ENCODE peak calls at places on chromosomes 2 and 18, in four cellular contexts. K is MM.1S, U is PC-9, B is GM23248. W is an unnamed sample.

GRCh38 chr2:233982421-233983121 is 65.4 kb downstream of the TRPM8 start:
- DNase-seq in K (no peak), U (peak; percentile 85), B (peak; percentile 94), W (peak; percentile 85)

GRCh38 chr2:172216348-172216933 is 113.7 kb upstream of the DLX2 start:
- DNase-seq in K (no peak), U (no peak), B (no peak), W (no peak)

GRCh38 chr2:152594022-152594712 is 123.1 kb downstream of the PRPF40A start:
- DNase-seq in K (no peak), U (no peak), B (peak; percentile 51), W (no peak)

GRCh38 chr2:139411236-139411635 is 631.0 kb upstream of the NXPH2 start:
- DNase-seq in K (no peak), U (no peak), B (no peak), W (no peak)

GRCh38 chr2:101152195-101153076 is 1.3 kb upstream of the TBC1D8 start:
- DNase-seq in K (peak; percentile 83), U (peak; percentile 46), B (peak; percentile 61), W (peak; percentile 60)

GRCh38 chr18:470661-471501 is 29.6 kb downstream of the COLEC12 start:
- DNase-seq in K (no peak), U (no peak), B (peak; percentile 84), W (peak; percentile 38)

GRCh38 chr2:99715956-99716355 is 226.1 kb upstream of the REV1 start:
- DNase-seq in K (no peak), U (no peak), B (no peak), W (no peak)

GRCh38 chr18:63016270-63016669 is 300.9 kb downstream of the PHLPP1 start:
- DNase-seq in K (peak; percentile 56), U (peak; percentile 43), B (peak; percentile 82), W (peak; percentile 67)

GRCh38 chr2:141496805-141497204 is 634.0 kb downstream of the LRP1B start:
- DNase-seq in K (no peak), U (no peak), B (peak; percentile 10), W (no peak)

GRCh38 chr2:134177351-134177931 is 76.4 kb upstream of the MGAT5 start:
- DNase-seq in K (no peak), U (no peak), B (peak; percentile 17), W (no peak)

GRCh38 chr18:68436485-68436884 is 278.4 kb downstream of the TMX3 start:
- DNase-seq in K (no peak), U (no peak), B (peak; percentile 82), W (peak; percentile 65)

GRCh38 chr18:60910534-60910933 is 422.7 kb upstream of the CDH20 start:
- DNase-seq in K (no peak), U (no peak), B (peak; percentile 15), W (no peak)

GRCh38 chr2:191979221-191979730 is 132.4 kb upstream of the CAVIN2 start:
- DNase-seq in K (no peak), U (no peak), B (no peak), W (peak; percentile 13)

GRCh38 chr18:26159353-26159752 is 25.7 kb downstream of the PSMA8 start:
- DNase-seq in K (peak; percentile 28), U (no peak), B (peak; percentile 12), W (peak; percentile 19)

GRCh38 chr18:48724939-48725338 is 186.1 kb downstream of the CTIF start:
- DNase-seq in K (no peak), U (no peak), B (no peak), W (no peak)

GRCh38 chr2:62597323-62597722 is 91.3 kb upstream of the TMEM17 start:
- DNase-seq in K (no peak), U (no peak), B (peak; percentile 69), W (no peak)

GRCh38 chr2:239193925-239194687 is 206.7 kb downstream of the HDAC4 start:
- DNase-seq in K (no peak), U (no peak), B (peak; percentile 18), W (no peak)

GRCh38 chr2:188599140-188599539 is 307.5 kb downstream of the GULP1 start:
- DNase-seq in K (no peak), U (no peak), B (no peak), W (no peak)

GRCh38 chr2:150549381-150549780 is 61.9 kb upstream of the RND3 start:
- DNase-seq in K (no peak), U (no peak), B (no peak), W (peak; percentile 79)

GRCh38 chr2:235055891-235056516 is 104.2 kb downstream of the SH3BP4 start:
- DNase-seq in K (no peak), U (no peak), B (peak; percentile 38), W (peak; percentile 62)

GRCh38 chr2:106839849-106840595 is 45.9 kb downstream of the ST6GAL2 start:
- DNase-seq in K (peak; percentile 87), U (no peak), B (no peak), W (peak; percentile 16)

GRCh38 chr2:74005786-74006185 is 21.1 kb downstream of the TET3 start:
- DNase-seq in K (no peak), U (no peak), B (peak; percentile 47), W (no peak)

GRCh38 chr18:26628017-26628416 is 79.7 kb upstream of the KCTD1 start:
- DNase-seq in K (no peak), U (no peak), B (no peak), W (no peak)

GRCh38 chr2:159615187-159615935 is 987 bp downstream of the BAZ2B start:
- DNase-seq in K (peak; percentile 79), U (peak; percentile 57), B (peak; percentile 95), W (peak; percentile 86)

GRCh38 chr2:181937473-181937872 is 45.9 kb downstream of the ITPRID2 start:
- DNase-seq in K (no peak), U (peak; percentile 61), B (peak; percentile 37), W (peak; percentile 20)

GRCh38 chr2:236393581-236393980 is 129.4 kb upstream of the ASB18 start:
- DNase-seq in K (no peak), U (no peak), B (no peak), W (no peak)

GRCh38 chr18:73742959-73743358 is 404.7 kb downstream of the FBXO15 start:
- DNase-seq in K (no peak), U (no peak), B (no peak), W (no peak)

GRCh38 chr2:42722328-42723190 is 41.4 kb downstream of the OXER1 start:
- DNase-seq in K (no peak), U (peak; percentile 79), B (peak; percentile 97), W (peak; percentile 14)

GRCh38 chr2:110211938-110212858 is at the start of gene MTLN:
- DNase-seq in K (peak; percentile 76), U (peak; percentile 61), B (peak; percentile 90), W (peak; percentile 73)

GRCh38 chr18:67599277-67599676 is 82.8 kb upstream of the DSEL start:
- DNase-seq in K (no peak), U (no peak), B (peak; percentile 71), W (peak; percentile 35)

GRCh38 chr18:500230-500555 is 308 bp downstream of the COLEC12 start:
- DNase-seq in K (no peak), U (no peak), B (no peak), W (no peak)

GRCh38 chr2:67561411-67561965 is 164.4 kb downstream of the ETAA1 start:
- DNase-seq in K (no peak), U (no peak), B (peak; percentile 82), W (peak; percentile 95)

GRCh38 chr18:12991839-12992216 is 666 bp downstream of the CEP192 start:
- DNase-seq in K (no peak), U (peak; percentile 68), B (peak; percentile 39), W (no peak)

GRCh38 chr2:14081526-14081925 is 551.0 kb upstream of the LRATD1 start:
- DNase-seq in K (no peak), U (no peak), B (no peak), W (peak; percentile 54)

GRCh38 chr2:69932596-69932922 is 17.6 kb downstream of the MXD1 start:
- DNase-seq in K (no peak), U (no peak), B (peak; percentile 34), W (peak; percentile 56)

GRCh38 chr18:11859903-11860407 is 8.7 kb downstream of the CHMP1B start:
- DNase-seq in K (no peak), U (peak; percentile 97), B (peak; percentile 83), W (peak; percentile 98)

GRCh38 chr2:54945401-54946219 is 104.6 kb downstream of the RTN4 start:
- DNase-seq in K (peak; percentile 57), U (peak; percentile 89), B (peak; percentile 91), W (peak; percentile 71)

GRCh38 chr18:13279181-13280065 is 60.9 kb downstream of the LDLRAD4 start:
- DNase-seq in K (no peak), U (no peak), B (no peak), W (no peak)

DNA sequence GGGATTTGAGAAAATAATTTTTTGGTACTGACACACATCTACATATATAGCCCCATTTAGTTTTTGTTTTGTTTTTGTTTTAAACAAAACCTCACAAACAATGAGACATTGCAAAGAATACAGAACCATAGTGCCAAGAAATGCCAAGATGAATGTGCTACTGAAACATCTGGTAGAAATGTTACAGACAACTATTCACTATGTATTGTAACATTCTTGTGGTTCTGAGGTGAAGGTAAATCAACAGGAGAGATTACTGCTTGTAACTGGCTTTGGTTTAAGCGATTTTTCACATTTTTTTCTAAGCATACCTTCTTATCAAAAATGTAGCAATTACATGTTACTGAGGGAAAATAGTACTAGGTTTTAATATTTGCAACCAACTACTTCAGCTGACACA is 281.3 kb downstream of the ZNF804A start:
- DNase-seq in K (no peak), U (no peak), B (peak; percentile 7), W (peak; percentile 54)
- H3K9me2 ChIP-seq in K (no peaks in the 10 kb centered on the region), U (no peaks in the 10 kb centered on the region), B (no peaks in the 10 kb centered on the region), W (no peaks in the 10 kb centered on the region)

DNA sequence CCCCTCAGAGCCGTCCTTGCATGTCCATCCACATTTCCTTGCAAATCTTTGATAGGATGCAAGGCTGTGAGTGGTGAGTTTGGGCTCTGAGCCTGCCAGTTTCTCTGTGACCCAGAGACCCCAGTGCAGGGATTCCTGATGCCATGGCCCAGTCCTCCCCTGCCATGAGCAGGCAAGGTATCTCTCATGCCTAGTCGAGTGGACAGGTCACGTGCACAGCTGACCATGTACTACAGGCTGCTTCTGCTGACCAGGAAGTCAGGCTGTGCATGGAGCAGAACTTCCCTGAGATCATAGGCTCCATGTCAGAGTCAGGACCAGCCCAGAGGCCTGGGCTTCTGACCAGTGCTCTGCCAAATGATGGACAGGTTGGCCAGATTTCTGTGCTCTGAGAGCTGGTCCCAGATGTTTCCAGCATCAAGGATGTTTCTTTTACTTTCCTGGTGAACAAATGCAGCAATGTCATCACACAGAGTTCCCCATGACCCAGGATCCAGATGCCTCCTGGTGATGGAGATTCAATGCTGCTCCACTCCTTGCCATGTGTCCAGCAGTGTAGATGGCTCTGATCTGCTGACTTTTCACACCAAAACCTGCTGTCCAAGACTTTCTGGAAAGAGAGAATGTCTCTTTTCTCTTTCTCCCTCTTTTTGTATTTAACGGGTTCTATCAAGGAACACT is 321.6 kb upstream of the HS6ST1 start:
- DNase-seq in K (no peak), U (no peak), B (peak; percentile 14), W (no peak)
- H3K9me2 ChIP-seq in K (no peaks in the 10 kb centered on the region), U (no peaks in the 10 kb centered on the region), B (no peaks in the 10 kb centered on the region), W (no peaks in the 10 kb centered on the region)

DNA sequence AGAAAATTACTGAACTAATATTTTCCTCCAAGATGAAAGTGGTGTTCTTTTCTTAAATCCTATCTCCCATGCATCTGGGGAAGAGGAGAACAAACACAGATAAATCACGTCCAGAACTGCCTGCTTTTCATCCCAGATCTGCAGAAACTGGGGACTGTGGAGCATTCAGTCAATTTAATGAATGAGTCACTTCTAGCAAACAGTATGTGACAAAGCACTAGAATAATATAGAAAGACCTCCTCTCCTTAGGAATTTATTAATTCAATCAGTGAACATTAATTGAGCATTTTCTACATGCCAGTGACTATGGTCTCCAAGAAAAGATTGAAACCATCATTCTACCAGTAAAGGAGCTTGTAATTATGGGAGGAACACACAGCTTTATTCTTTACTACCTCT is 693.4 kb upstream of the ID2 start:
- DNase-seq in K (no peak), U (no peak), B (no peak), W (peak; percentile 32)
- H3K9me2 ChIP-seq in K (no peaks in the 10 kb centered on the region), U (no peaks in the 10 kb centered on the region), B (no peaks in the 10 kb centered on the region), W (no peaks in the 10 kb centered on the region)

GRCh38 chr2:128640847-128641360 is 322.2 kb upstream of the HS6ST1 start:
- DNase-seq in K (no peak), U (no peak), B (no peak), W (no peak)
- H3K9me2 ChIP-seq in K (no peaks in the 10 kb centered on the region), U (no peaks in the 10 kb centered on the region), B (no peaks in the 10 kb centered on the region), W (no peaks in the 10 kb centered on the region)

GRCh38 chr2:128638311-128638710 is 319.6 kb upstream of the HS6ST1 start:
- DNase-seq in K (no peak), U (no peak), B (no peak), W (no peak)
- H3K9me2 ChIP-seq in K (no peaks in the 10 kb centered on the region), U (no peaks in the 10 kb centered on the region), B (no peaks in the 10 kb centered on the region), W (no peaks in the 10 kb centered on the region)

W was measured in PC-3.